ENCODE peak calls at places on chromosomes 3 and 15, in nine cellular contexts. R is astrocyte, H is foreskin fibroblast, G is MM.1S, E is lower lobe of right lung, X is fibroblast of pulmonary artery, F is sigmoid colon, O is cardiac fibroblast, Z is left ventricle myocardium inferior. W is an unnamed sample.

GRCh38 chr3:64011685-64012084 is 11.6 kb downstream of the PSMD6 start:
- DNase-seq in R (peak; percentile 87), Z (no peak), H (peak; percentile 75), O (peak; percentile 68), G (no peak), F (no peak), E (no peak), X (peak; percentile 72), W (no peak)

GRCh38 chr3:118541791-118542190 is 492.9 kb downstream of the IGSF11 start:
- DNase-seq in Z (no peak), R (no peak), H (no peak), E (no peak), X (no peak), G (no peak), F (no peak), O (no peak), W (no peak)

GRCh38 chr15:73996939-73997338 is 2.4 kb downstream of the PML start:
- DNase-seq in Z (no peak), E (no peak), O (peak; percentile 69), G (peak; percentile 58), F (peak; percentile 50), X (peak; percentile 55), H (peak; percentile 50), R (no peak), W (no peak)

GRCh38 chr3:167773584-167773983 is 38.1 kb downstream of the SERPINI1 start:
- DNase-seq in E (no peak), F (no peak), R (no peak), H (no peak), O (no peak), G (peak; percentile 85), X (no peak), Z (no peak), W (no peak)

GRCh38 chr15:78906310-78906608 is 33.6 kb downstream of the MORF4L1 start:
- DNase-seq in O (peak; percentile 72), F (no peak), E (no peak), Z (no peak), H (peak; percentile 92), G (no peak), X (peak; percentile 82), R (peak; percentile 72), W (no peak)

GRCh38 chr3:38992117-38992779 is 59.5 kb downstream of the SCN11A start:
- DNase-seq in G (no peak), O (peak; percentile 34), R (peak; percentile 70), F (no peak), X (peak; percentile 51), Z (no peak), H (peak; percentile 81), E (no peak), W (no peak)

GRCh38 chr3:61997112-61997511 is 376.2 kb downstream of the FEZF2 start:
- DNase-seq in X (no peak), O (peak; percentile 20), G (no peak), Z (no peak), R (no peak), E (no peak), F (no peak), H (peak; percentile 21), W (no peak)

GRCh38 chr3:171077261-171077660 is 50.7 kb upstream of the SLC2A2 start:
- DNase-seq in R (no peak), F (no peak), Z (no peak), E (no peak), H (no peak), G (no peak), X (no peak), O (no peak), W (no peak)

DNA sequence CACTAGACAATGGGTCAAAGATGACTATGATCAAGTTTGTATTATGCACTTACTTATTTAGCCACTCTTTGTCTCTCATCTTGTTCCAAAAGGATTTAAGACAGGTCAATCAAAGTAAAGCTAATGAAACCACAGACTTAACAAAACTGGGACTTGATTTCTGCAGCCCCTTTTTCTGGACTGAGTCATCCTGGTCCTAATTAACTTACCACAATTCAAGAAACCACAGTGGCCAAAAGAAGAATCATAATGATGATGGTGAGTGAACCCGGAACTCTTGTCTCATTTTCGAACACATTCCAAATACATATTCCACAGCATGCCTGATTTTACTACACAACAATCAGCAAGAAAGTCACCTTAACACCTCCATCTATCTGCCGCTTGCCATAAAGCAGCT is 1333.0 kb downstream of the ROBO1 start:
- DNase-seq in E (no peak), H (no peak), Z (no peak), F (no peak), O (no peak), G (no peak), R (peak; percentile 80), X (no peak), W (no peak)
- H3K4me3 ChIP-seq in E (no peak overlapping the region), H (no peak overlapping the region), Z (no peak overlapping the region), F (no peak overlapping the region), O (no peak overlapping the region), G (no peak overlapping the region), R (no peak overlapping the region), X (no peak overlapping the region), W (no peak overlapping the region)

DNA sequence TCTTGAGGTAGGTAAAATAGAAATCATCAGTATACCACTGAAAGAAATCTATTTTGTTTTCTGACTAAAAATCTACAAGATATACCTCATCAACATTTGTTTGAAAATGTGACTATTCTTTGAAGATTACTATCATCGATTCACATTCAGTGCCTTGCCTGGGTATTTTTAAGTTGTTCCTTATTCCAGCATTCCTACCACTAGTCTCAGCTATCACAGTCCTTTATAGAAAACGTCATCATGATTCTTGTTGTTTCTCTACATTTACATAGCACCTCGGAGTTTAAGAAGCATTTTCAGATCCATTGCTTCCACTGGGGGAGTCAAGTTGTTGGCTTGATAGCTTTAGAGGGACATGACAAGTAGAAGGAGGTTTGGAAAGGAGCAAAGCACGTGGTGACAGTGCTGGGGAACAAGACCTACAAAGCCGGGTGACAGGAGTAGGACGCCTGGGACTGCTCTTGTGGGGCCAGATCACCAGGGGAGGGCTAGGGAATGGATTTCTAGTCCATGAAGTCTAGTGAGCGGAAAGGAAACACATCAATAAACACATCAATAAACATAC is 61.5 kb downstream of the HES1 start:
- DNase-seq in X (no peak), F (no peak), R (no peak), O (no peak), G (no peak), E (no peak), H (no peak), Z (no peak), W (no peak)
- TF ChIP-seq CTCF in X (no peak), F (no peak), R (no peak), O (no peak), G (no peak), E (no peak), H (no peak), Z (peak; percentile 24), W (no peak)

GRCh38 chr3:66490214-66490613 is 10.6 kb downstream of the LRIG1 start:
- DNase-seq in O (peak; percentile 31), Z (no peak), E (no peak), F (no peak), R (peak; percentile 61), G (peak; percentile 86), X (peak; percentile 55), H (peak; percentile 45), W (no peak)
- H3K4me3 ChIP-seq in O (no peak overlapping the region), Z (no peak overlapping the region), E (peak overlapping the region; percentile 3), F (no peak overlapping the region), R (no peak overlapping the region), G (peak overlapping the region; percentile 46), X (no peak overlapping the region), H (no peak overlapping the region), W (no peak overlapping the region)

DNA sequence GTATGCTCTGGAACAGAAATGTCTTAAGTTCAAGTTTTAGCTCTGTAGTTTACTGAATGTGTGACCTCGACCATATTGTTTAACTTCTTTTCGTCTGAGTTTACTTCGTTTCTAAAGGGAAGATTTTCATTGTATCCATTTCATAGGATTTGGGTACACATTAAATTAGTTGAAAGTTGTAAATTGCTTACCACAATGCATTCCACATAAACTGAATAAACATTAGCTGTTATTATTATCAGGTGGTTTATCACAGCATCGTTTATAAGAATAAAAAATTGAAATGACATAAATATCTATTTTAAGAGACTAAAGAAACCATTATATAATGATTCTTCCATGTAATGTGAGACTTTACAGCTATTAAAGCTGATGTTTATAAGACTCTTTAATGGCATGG is 342.2 kb upstream of the SGO1 start:
- DNase-seq in R (no peak), X (no peak), F (no peak), E (no peak), Z (no peak), G (no peak), H (no peak), O (no peak), W (no peak)
- TF ChIP-seq CTCF in R (no peak), X (no peak), F (no peak), E (no peak), Z (no peak), G (no peak), H (no peak), O (no peak), W (no peak)